ENCODE peak calls at places on chromosomes 11 and 22, in seven cellular contexts. One of them, this sample, is unnamed.
A peak's percentile ranks its signal among the peaks of the same experiment; 100 is the strongest.

GRCh38 chr11:90722552-90723190 is 499.8 kb upstream of the CHORDC1 start:
- DNase-seq in stimulated activated CD8-positive, alpha-beta memory T cell treated with anti-CD3 and anti-CD28 coated beads, Interleukin-12 subunit alpha, Interleukin-12 subunit beta, amount 100 ng/mL, for 1 hour: no peak
- DNase-seq in naive thymus-derived CD8-positive, alpha-beta T cell: no peak
- DNase-seq in nephron progenitor cell: no peak
- DNase-seq in effector memory CD4-positive, alpha-beta T cell: no peak
- DNase-seq in DMS153: no peak
- DNase-seq in mesothelial cell of epicardium: no peak
- DNase-seq in this sample: no peak

GRCh38 chr11:105937331-105937730 is 84.7 kb downstream of the MSANTD4 start:
- DNase-seq in mesothelial cell of epicardium: no peak
- DNase-seq in DMS153: no peak
- DNase-seq in naive thymus-derived CD8-positive, alpha-beta T cell: no peak
- DNase-seq in nephron progenitor cell: no peak
- DNase-seq in stimulated activated CD8-positive, alpha-beta memory T cell treated with anti-CD3 and anti-CD28 coated beads, Interleukin-12 subunit alpha, Interleukin-12 subunit beta, amount 100 ng/mL, for 1 hour: no peak
- DNase-seq in effector memory CD4-positive, alpha-beta T cell: no peak
- DNase-seq in this sample: no peak

GRCh38 chr11:80627364-80627763 is 1186.5 kb upstream of the TENM4 start:
- DNase-seq in nephron progenitor cell: no peak
- DNase-seq in effector memory CD4-positive, alpha-beta T cell: no peak
- DNase-seq in DMS153: no peak
- DNase-seq in stimulated activated CD8-positive, alpha-beta memory T cell treated with anti-CD3 and anti-CD28 coated beads, Interleukin-12 subunit alpha, Interleukin-12 subunit beta, amount 100 ng/mL, for 1 hour: no peak
- DNase-seq in mesothelial cell of epicardium: no peak
- DNase-seq in naive thymus-derived CD8-positive, alpha-beta T cell: no peak
- DNase-seq in this sample: no peak

GRCh38 chr11:15202626-15203025 is 87.9 kb downstream of the INSC start:
- DNase-seq in effector memory CD4-positive, alpha-beta T cell: no peak
- DNase-seq in nephron progenitor cell: no peak
- DNase-seq in naive thymus-derived CD8-positive, alpha-beta T cell: no peak
- DNase-seq in stimulated activated CD8-positive, alpha-beta memory T cell treated with anti-CD3 and anti-CD28 coated beads, Interleukin-12 subunit alpha, Interleukin-12 subunit beta, amount 100 ng/mL, for 1 hour: no peak
- DNase-seq in mesothelial cell of epicardium: no peak
- DNase-seq in DMS153: no peak
- DNase-seq in this sample: no peak

GRCh38 chr11:67045314-67045713 is 11.3 kb upstream of the RHOD start:
- DNase-seq in naive thymus-derived CD8-positive, alpha-beta T cell: no peak
- DNase-seq in nephron progenitor cell: no peak
- DNase-seq in stimulated activated CD8-positive, alpha-beta memory T cell treated with anti-CD3 and anti-CD28 coated beads, Interleukin-12 subunit alpha, Interleukin-12 subunit beta, amount 100 ng/mL, for 1 hour: no peak
- DNase-seq in mesothelial cell of epicardium: no peak
- DNase-seq in effector memory CD4-positive, alpha-beta T cell: no peak
- DNase-seq in DMS153: no peak
- DNase-seq in this sample: no peak

GRCh38 chr11:88520391-88520790 is 182.9 kb upstream of the CTSC start:
- DNase-seq in DMS153: no peak
- DNase-seq in mesothelial cell of epicardium: no peak
- DNase-seq in stimulated activated CD8-positive, alpha-beta memory T cell treated with anti-CD3 and anti-CD28 coated beads, Interleukin-12 subunit alpha, Interleukin-12 subunit beta, amount 100 ng/mL, for 1 hour: no peak
- DNase-seq in nephron progenitor cell: no peak
- DNase-seq in effector memory CD4-positive, alpha-beta T cell: no peak
- DNase-seq in naive thymus-derived CD8-positive, alpha-beta T cell: no peak
- DNase-seq in this sample: no peak

GRCh38 chr11:88345408-88345807 is 7.9 kb upstream of the CTSC start:
- DNase-seq in effector memory CD4-positive, alpha-beta T cell: no peak
- DNase-seq in nephron progenitor cell: no peak
- DNase-seq in DMS153: no peak
- DNase-seq in mesothelial cell of epicardium: no peak
- DNase-seq in stimulated activated CD8-positive, alpha-beta memory T cell treated with anti-CD3 and anti-CD28 coated beads, Interleukin-12 subunit alpha, Interleukin-12 subunit beta, amount 100 ng/mL, for 1 hour: no peak
- DNase-seq in naive thymus-derived CD8-positive, alpha-beta T cell: no peak
- DNase-seq in this sample: no peak

GRCh38 chr22:30947821-30948454 is 20.6 kb downstream of the MORC2 start:
- DNase-seq in effector memory CD4-positive, alpha-beta T cell: no peak
- DNase-seq in nephron progenitor cell: no peak
- DNase-seq in DMS153: peak; percentile 29
- DNase-seq in mesothelial cell of epicardium: no peak
- DNase-seq in stimulated activated CD8-positive, alpha-beta memory T cell treated with anti-CD3 and anti-CD28 coated beads, Interleukin-12 subunit alpha, Interleukin-12 subunit beta, amount 100 ng/mL, for 1 hour: no peak
- DNase-seq in naive thymus-derived CD8-positive, alpha-beta T cell: no peak
- DNase-seq in this sample: no peak

GRCh38 chr11:3904228-3904627 is 48.8 kb downstream of the STIM1 start:
- DNase-seq in mesothelial cell of epicardium: no peak
- DNase-seq in stimulated activated CD8-positive, alpha-beta memory T cell treated with anti-CD3 and anti-CD28 coated beads, Interleukin-12 subunit alpha, Interleukin-12 subunit beta, amount 100 ng/mL, for 1 hour: no peak
- DNase-seq in nephron progenitor cell: no peak
- DNase-seq in effector memory CD4-positive, alpha-beta T cell: no peak
- DNase-seq in naive thymus-derived CD8-positive, alpha-beta T cell: no peak
- DNase-seq in DMS153: no peak
- DNase-seq in this sample: no peak

GRCh38 chr11:86931059-86931964 is 23.9 kb downstream of the FZD4 start:
- DNase-seq in naive thymus-derived CD8-positive, alpha-beta T cell: no peak
- DNase-seq in nephron progenitor cell: no peak
- DNase-seq in effector memory CD4-positive, alpha-beta T cell: no peak
- DNase-seq in mesothelial cell of epicardium: no peak
- DNase-seq in DMS153: no peak
- DNase-seq in stimulated activated CD8-positive, alpha-beta memory T cell treated with anti-CD3 and anti-CD28 coated beads, Interleukin-12 subunit alpha, Interleukin-12 subunit beta, amount 100 ng/mL, for 1 hour: no peak
- DNase-seq in this sample: no peak

GRCh38 chr11:22976146-22976545 is 115.9 kb upstream of the CCDC179 start:
- DNase-seq in nephron progenitor cell: no peak
- DNase-seq in DMS153: no peak
- DNase-seq in mesothelial cell of epicardium: no peak
- DNase-seq in naive thymus-derived CD8-positive, alpha-beta T cell: no peak
- DNase-seq in effector memory CD4-positive, alpha-beta T cell: no peak
- DNase-seq in stimulated activated CD8-positive, alpha-beta memory T cell treated with anti-CD3 and anti-CD28 coated beads, Interleukin-12 subunit alpha, Interleukin-12 subunit beta, amount 100 ng/mL, for 1 hour: no peak
- DNase-seq in this sample: no peak

GRCh38 chr11:129861702-129862107 is 33.7 kb downstream of the NFRKB start:
- DNase-seq in stimulated activated CD8-positive, alpha-beta memory T cell treated with anti-CD3 and anti-CD28 coated beads, Interleukin-12 subunit alpha, Interleukin-12 subunit beta, amount 100 ng/mL, for 1 hour: no peak
- DNase-seq in mesothelial cell of epicardium: peak; percentile 86
- DNase-seq in effector memory CD4-positive, alpha-beta T cell: no peak
- DNase-seq in DMS153: no peak
- DNase-seq in nephron progenitor cell: peak; percentile 27
- DNase-seq in naive thymus-derived CD8-positive, alpha-beta T cell: no peak
- DNase-seq in this sample: no peak

GRCh38 chr11:102528618-102529017 is 1.9 kb downstream of the MMP7 start:
- DNase-seq in mesothelial cell of epicardium: no peak
- DNase-seq in effector memory CD4-positive, alpha-beta T cell: no peak
- DNase-seq in stimulated activated CD8-positive, alpha-beta memory T cell treated with anti-CD3 and anti-CD28 coated beads, Interleukin-12 subunit alpha, Interleukin-12 subunit beta, amount 100 ng/mL, for 1 hour: no peak
- DNase-seq in DMS153: no peak
- DNase-seq in naive thymus-derived CD8-positive, alpha-beta T cell: no peak
- DNase-seq in nephron progenitor cell: no peak
- DNase-seq in this sample: no peak

GRCh38 chr11:19076744-19077589 is 16.4 kb upstream of the MRGPRX2 start:
- DNase-seq in nephron progenitor cell: peak; percentile 80
- DNase-seq in effector memory CD4-positive, alpha-beta T cell: peak; percentile 7
- DNase-seq in mesothelial cell of epicardium: peak; percentile 82
- DNase-seq in stimulated activated CD8-positive, alpha-beta memory T cell treated with anti-CD3 and anti-CD28 coated beads, Interleukin-12 subunit alpha, Interleukin-12 subunit beta, amount 100 ng/mL, for 1 hour: peak; percentile 37
- DNase-seq in DMS153: peak; percentile 41
- DNase-seq in naive thymus-derived CD8-positive, alpha-beta T cell: peak; percentile 33
- DNase-seq in this sample: no peak

GRCh38 chr11:116400081-116400480 is 372.7 kb downstream of the BUD13 start:
- DNase-seq in stimulated activated CD8-positive, alpha-beta memory T cell treated with anti-CD3 and anti-CD28 coated beads, Interleukin-12 subunit alpha, Interleukin-12 subunit beta, amount 100 ng/mL, for 1 hour: no peak
- DNase-seq in mesothelial cell of epicardium: no peak
- DNase-seq in nephron progenitor cell: no peak
- DNase-seq in effector memory CD4-positive, alpha-beta T cell: no peak
- DNase-seq in naive thymus-derived CD8-positive, alpha-beta T cell: no peak
- DNase-seq in DMS153: no peak
- DNase-seq in this sample: no peak

GRCh38 chr22:49691256-49691655 is 136.4 kb downstream of the BRD1 start:
- DNase-seq in nephron progenitor cell: no peak
- DNase-seq in naive thymus-derived CD8-positive, alpha-beta T cell: no peak
- DNase-seq in stimulated activated CD8-positive, alpha-beta memory T cell treated with anti-CD3 and anti-CD28 coated beads, Interleukin-12 subunit alpha, Interleukin-12 subunit beta, amount 100 ng/mL, for 1 hour: no peak
- DNase-seq in effector memory CD4-positive, alpha-beta T cell: no peak
- DNase-seq in DMS153: no peak
- DNase-seq in mesothelial cell of epicardium: no peak
- DNase-seq in this sample: no peak

GRCh38 chr22:28582806-28583205 is 96.8 kb downstream of the TTC28 start:
- DNase-seq in naive thymus-derived CD8-positive, alpha-beta T cell: no peak
- DNase-seq in DMS153: no peak
- DNase-seq in nephron progenitor cell: no peak
- DNase-seq in mesothelial cell of epicardium: no peak
- DNase-seq in stimulated activated CD8-positive, alpha-beta memory T cell treated with anti-CD3 and anti-CD28 coated beads, Interleukin-12 subunit alpha, Interleukin-12 subunit beta, amount 100 ng/mL, for 1 hour: no peak
- DNase-seq in effector memory CD4-positive, alpha-beta T cell: no peak
- DNase-seq in this sample: no peak

GRCh38 chr11:116786360-116786759 is 1.5 kb downstream of the ZPR1 start:
- DNase-seq in DMS153: no peak
- DNase-seq in naive thymus-derived CD8-positive, alpha-beta T cell: no peak
- DNase-seq in nephron progenitor cell: no peak
- DNase-seq in mesothelial cell of epicardium: no peak
- DNase-seq in effector memory CD4-positive, alpha-beta T cell: no peak
- DNase-seq in stimulated activated CD8-positive, alpha-beta memory T cell treated with anti-CD3 and anti-CD28 coated beads, Interleukin-12 subunit alpha, Interleukin-12 subunit beta, amount 100 ng/mL, for 1 hour: no peak
- DNase-seq in this sample: no peak

GRCh38 chr11:69516526-69516925 is 35.1 kb downstream of the LINC01488 start:
- DNase-seq in mesothelial cell of epicardium: no peak
- DNase-seq in effector memory CD4-positive, alpha-beta T cell: no peak
- DNase-seq in DMS153: no peak
- DNase-seq in stimulated activated CD8-positive, alpha-beta memory T cell treated with anti-CD3 and anti-CD28 coated beads, Interleukin-12 subunit alpha, Interleukin-12 subunit beta, amount 100 ng/mL, for 1 hour: no peak
- DNase-seq in naive thymus-derived CD8-positive, alpha-beta T cell: no peak
- DNase-seq in nephron progenitor cell: no peak
- DNase-seq in this sample: no peak

GRCh38 chr11:114080219-114080618 is 20.7 kb downstream of the ZBTB16 start:
- DNase-seq in nephron progenitor cell: no peak
- DNase-seq in naive thymus-derived CD8-positive, alpha-beta T cell: no peak
- DNase-seq in DMS153: peak; percentile 72
- DNase-seq in stimulated activated CD8-positive, alpha-beta memory T cell treated with anti-CD3 and anti-CD28 coated beads, Interleukin-12 subunit alpha, Interleukin-12 subunit beta, amount 100 ng/mL, for 1 hour: no peak
- DNase-seq in effector memory CD4-positive, alpha-beta T cell: no peak
- DNase-seq in mesothelial cell of epicardium: no peak
- DNase-seq in this sample: no peak

This sample was measured in hypothalamus.